ENCODE peak calls at places on chromosome 1, in ten cellular contexts. P is brain microvascular endothelial cell; Q is stimulated activated CD8-positive, alpha-beta memory T cell treated with anti-CD3 and anti-CD28 coated beads, Interleukin-4, amount 100 ng/mL, for 24 hours; N is Caki2; U is Right ventricle myocardium superior; L is breast epithelium; D is AG09309; C is nephron progenitor cell; K is colonic mucosa; E is right atrium auricular region. X is an unnamed sample.

GRCh38 chr1:165834881-165835280 is 7.5 kb downstream of the UCK2 start:
- DNase-seq in P (no peak), Q (no peak), N (no peak), U (no peak), L (no peak), D (no peak), C (no peak), K (no peak), E (no peak), X (no peak)

GRCh38 chr1:53979712-53980450 is 33.7 kb downstream of the LRRC42 start:
- DNase-seq in P (no peak), Q (no peak), N (no peak), U (no peak), L (no peak), D (no peak), C (peak; percentile 16), K (no peak), E (no peak), X (no peak)

GRCh38 chr1:3869751-3870301 is 12.6 kb downstream of the DFFB start:
- DNase-seq in P (peak; percentile 70), Q (no peak), N (peak; percentile 6), U (no peak), L (no peak), D (no peak), C (peak; percentile 53), K (peak; percentile 25), E (no peak), X (no peak)

GRCh38 chr1:203325004-203325417 is 19.7 kb downstream of the BTG2 start:
- DNase-seq in P (no peak), Q (no peak), N (no peak), U (no peak), L (no peak), D (no peak), C (peak; percentile 46), K (no peak), E (no peak), X (no peak)

GRCh38 chr1:235640580-235640979 is 9.0 kb downstream of the GNG4 start:
- DNase-seq in P (no peak), Q (no peak), N (no peak), U (no peak), L (no peak), D (no peak), C (no peak), K (no peak), E (no peak), X (no peak)

GRCh38 chr1:40438391-40439015 is 11.8 kb upstream of the ZFP69B start:
- DNase-seq in P (peak; percentile 29), Q (no peak), N (no peak), U (no peak), L (no peak), D (no peak), C (peak; percentile 8), K (no peak), E (no peak), X (no peak)

GRCh38 chr1:217713223-217713622 is 82.1 kb downstream of the SPATA17 start:
- DNase-seq in P (no peak), Q (no peak), N (peak; percentile 19), U (no peak), L (no peak), D (no peak), C (no peak), K (no peak), E (no peak), X (no peak)

GRCh38 chr1:33470495-33471012 is 1.9 kb upstream of the ZSCAN20 start:
- DNase-seq in P (peak; percentile 85), Q (peak; percentile 33), N (peak; percentile 80), U (peak; percentile 88), L (peak; percentile 67), D (peak; percentile 55), C (peak; percentile 70), K (peak; percentile 75), E (peak; percentile 90), X (peak; percentile 78)

GRCh38 chr1:83950106-83950661 is 48.7 kb downstream of the TTLL7 start:
- DNase-seq in P (no peak), Q (no peak), N (no peak), U (no peak), L (no peak), D (no peak), C (no peak), K (no peak), E (no peak), X (no peak)

GRCh38 chr1:187262731-187263130 is 434.0 kb downstream of the PLA2G4A start:
- DNase-seq in P (no peak), Q (no peak), N (no peak), U (no peak), L (no peak), D (no peak), C (no peak), K (no peak), E (no peak), X (no peak)

GRCh38 chr1:21594935-21595897 is 73.9 kb downstream of the RAP1GAP start:
- DNase-seq in P (peak; percentile 61), Q (peak; percentile 31), N (peak; percentile 54), U (peak; percentile 86), L (no peak), D (no peak), C (peak; percentile 76), K (peak; percentile 68), E (peak; percentile 71), X (peak; percentile 53)

X was measured in heart right ventricle.